ENCODE peak calls at places on chromosomes 16 and 17, in nine cellular contexts. Z is tibial artery; L is Peyer's patch; T is CD8-positive, alpha-beta T cell; B is brain microvascular endothelial cell; I is prostate gland; S is A549; W is body of pancreas; X is left ventricle myocardium inferior. F is an unnamed sample.
A peak's percentile ranks its signal among the peaks of the same experiment; 100 is the strongest.

GRCh38 chr16:17238285-17239028 is 232.3 kb downstream of the XYLT1 start:
- DNase-seq in Z (no peak), L (no peak), T (no peak), B (no peak), I (no peak), S (no peak), W (no peak), X (no peak), F (no peak)

GRCh38 chr17:13941781-13942180 is 127.5 kb upstream of the COX10 start:
- DNase-seq in Z (no peak), L (no peak), T (no peak), B (no peak), I (no peak), S (no peak), W (no peak), X (no peak), F (no peak)

GRCh38 chr16:28951410-28951943 is 740 bp downstream of the NFATC2IP start:
- DNase-seq in Z (peak; percentile 70), L (peak; percentile 82), T (no peak), B (no peak), I (no peak), S (no peak), W (no peak), X (no peak), F (no peak)

GRCh38 chr16:70523621-70524405 is at the start of gene SF3B3:
- DNase-seq in Z (peak; percentile 80), L (peak; percentile 80), T (peak; percentile 67), B (peak; percentile 52), I (peak; percentile 63), S (peak; percentile 79), W (peak; percentile 64), X (no peak), F (peak; percentile 75)

GRCh38 chr16:28110479-28110878 is 47.0 kb upstream of the GSG1L start:
- DNase-seq in Z (no peak), L (no peak), T (no peak), B (no peak), I (no peak), S (no peak), W (no peak), X (no peak), F (no peak)

GRCh38 chr16:13298676-13299075 is 397.3 kb downstream of the SHISA9 start:
- DNase-seq in Z (no peak), L (no peak), T (no peak), B (no peak), I (no peak), S (no peak), W (no peak), X (no peak), F (no peak)

GRCh38 chr17:4733073-4733531 is 1.9 kb downstream of the MED11 start:
- DNase-seq in Z (no peak), L (peak; percentile 49), T (no peak), B (no peak), I (no peak), S (no peak), W (no peak), X (no peak), F (no peak)

GRCh38 chr16:4123617-4124300 is 7.5 kb upstream of the ADCY9 start:
- DNase-seq in Z (no peak), L (no peak), T (no peak), B (peak; percentile 61), I (no peak), S (no peak), W (no peak), X (no peak), F (no peak)

GRCh38 chr16:56422896-56423441 is 2.4 kb downstream of the AMFR start:
- DNase-seq in Z (no peak), L (no peak), T (no peak), B (no peak), I (no peak), S (no peak), W (no peak), X (no peak), F (no peak)

GRCh38 chr16:27977966-27978365 is 85.5 kb downstream of the GSG1L start:
- DNase-seq in Z (no peak), L (no peak), T (no peak), B (no peak), I (no peak), S (no peak), W (no peak), X (peak; percentile 34), F (no peak)

GRCh38 chr16:88368994-88369393 is 13.8 kb upstream of the ZNF469 start:
- DNase-seq in Z (no peak), L (no peak), T (no peak), B (no peak), I (no peak), S (no peak), W (no peak), X (no peak), F (no peak)

GRCh38 chr16:67211674-67212073 is 12.7 kb downstream of the ELMO3 start:
- DNase-seq in Z (no peak), L (no peak), T (no peak), B (no peak), I (no peak), S (no peak), W (no peak), X (no peak), F (no peak)
- H3K27ac ChIP-seq in Z (no peak overlapping the region), L (no peak overlapping the region), T (no peak overlapping the region), B (no peak overlapping the region), I (no peak overlapping the region), S (no peak overlapping the region), W (no peak overlapping the region), X (no peak overlapping the region), F (no peak overlapping the region)

DNA sequence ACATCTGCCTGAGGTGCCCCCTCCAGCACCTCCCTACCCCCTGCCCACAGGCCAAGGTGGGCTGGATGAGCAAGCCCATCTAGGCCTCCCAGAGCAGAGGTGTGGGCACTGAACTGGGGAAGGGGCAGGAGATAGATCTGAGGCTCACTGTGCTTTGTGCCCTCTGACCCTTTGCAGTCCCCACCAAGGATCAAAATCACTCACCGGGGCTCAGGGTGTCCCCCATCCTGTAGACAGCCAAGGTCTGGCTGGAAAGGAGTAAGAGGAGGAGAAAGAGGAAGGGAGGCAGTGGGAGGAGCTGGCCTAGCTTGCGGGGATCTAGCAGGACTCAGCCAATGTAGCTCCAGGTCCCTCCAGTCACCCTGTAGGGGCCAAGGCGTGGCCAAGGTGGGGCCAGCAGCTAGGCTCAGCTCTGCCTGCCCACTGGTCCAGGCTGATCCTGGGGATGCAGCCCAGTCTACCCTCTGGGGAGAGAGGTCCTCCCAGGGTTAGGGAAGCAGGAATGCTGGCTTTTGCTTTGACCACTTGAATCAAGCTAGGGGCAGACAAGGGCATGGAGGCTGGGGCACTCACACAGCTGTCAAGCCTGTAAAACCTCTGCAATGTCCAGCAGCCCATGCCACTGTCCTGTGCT is 1.8 kb downstream of the SLC12A4 start:
- DNase-seq in Z (peak; percentile 87), L (no peak), T (no peak), B (no peak), I (no peak), S (peak; percentile 44), W (no peak), X (no peak), F (no peak)
- H3K4me3 ChIP-seq in Z (peak overlapping the region; percentile 93), L (peak overlapping the region; percentile 90), T (peak overlapping the region; percentile 97), B (peak overlapping the region; percentile 84), I (peak overlapping the region; percentile 67), S (peak overlapping the region; percentile 95), W (no peak overlapping the region), X (peak overlapping the region; percentile 96), F (peak overlapping the region; percentile 77)

DNA sequence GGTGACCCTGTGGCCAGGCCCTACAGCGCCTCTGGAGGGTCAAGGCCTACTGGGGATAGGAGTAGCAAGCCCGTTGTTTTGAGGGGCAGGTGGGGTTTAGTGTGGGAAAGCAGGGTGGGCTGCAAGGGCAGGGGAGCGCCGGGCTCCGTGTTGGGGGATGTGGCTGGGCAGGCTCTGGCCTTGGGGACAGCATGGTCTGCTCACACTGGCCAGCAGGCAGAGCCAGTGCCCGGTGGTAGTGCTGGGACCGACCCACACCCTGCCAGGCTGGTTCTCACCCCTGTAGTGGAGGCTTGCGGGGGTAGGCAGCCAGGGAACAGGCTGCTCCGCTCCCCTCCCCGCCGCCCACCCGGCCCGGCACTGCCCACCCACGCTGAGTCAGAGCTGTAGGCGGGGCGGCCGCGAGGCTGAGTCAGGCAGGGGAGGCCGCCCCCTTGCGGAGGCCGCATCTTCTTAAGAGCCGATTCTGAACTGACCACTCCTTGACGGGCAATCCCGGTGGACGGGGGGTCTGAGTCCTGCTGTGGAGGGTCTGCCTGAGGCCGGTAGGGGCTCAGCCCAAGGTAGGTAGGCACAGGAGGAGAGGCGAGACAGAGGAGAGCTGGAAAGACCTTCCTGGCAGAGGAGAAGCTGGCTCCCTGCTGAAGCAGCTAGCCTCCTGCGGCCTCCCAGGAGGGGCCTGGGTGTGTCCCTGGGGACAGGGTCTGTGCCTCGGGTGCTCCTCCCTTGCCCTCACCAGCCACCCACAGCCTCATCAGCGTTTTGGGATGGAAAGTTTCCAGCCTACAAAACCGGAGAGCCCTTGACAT is 62.4 kb downstream of the BAIAP2 start:
- DNase-seq in Z (peak; percentile 88), L (peak; percentile 76), T (peak; percentile 32), B (peak; percentile 80), I (peak; percentile 73), S (peak; percentile 82), W (peak; percentile 70), X (peak; percentile 76), F (peak; percentile 73)
- TF ChIP-seq CTCF in Z (peak; percentile 69), L (peak; percentile 46), T (peak; percentile 45), B (peak; percentile 78), I (peak; percentile 87), S (peak; percentile 90), W (peak; percentile 49), X (peak; percentile 75), F (peak; percentile 66)

GRCh38 chr17:57852955-57853328 is 3.1 kb upstream of the MRPS23 start:
- DNase-seq in Z (no peak), L (no peak), T (no peak), B (no peak), I (no peak), S (no peak), W (no peak), X (no peak), F (no peak)

GRCh38 chr17:57852041-57852954 is 2.5 kb upstream of the MRPS23 start:
- DNase-seq in Z (no peak), L (no peak), T (no peak), B (no peak), I (no peak), S (no peak), W (no peak), X (no peak), F (no peak)

GRCh38 chr17:57856792-57857620 is 7.2 kb upstream of the MRPS23 start:
- DNase-seq in Z (no peak), L (no peak), T (no peak), B (no peak), I (no peak), S (no peak), W (no peak), X (no peak), F (no peak)

GRCh38 chr17:57853695-57854094 is 3.9 kb upstream of the MRPS23 start:
- DNase-seq in Z (peak; percentile 96), L (peak; percentile 60), T (no peak), B (no peak), I (peak; percentile 75), S (no peak), W (peak; percentile 94), X (peak; percentile 59), F (no peak)

DNA sequence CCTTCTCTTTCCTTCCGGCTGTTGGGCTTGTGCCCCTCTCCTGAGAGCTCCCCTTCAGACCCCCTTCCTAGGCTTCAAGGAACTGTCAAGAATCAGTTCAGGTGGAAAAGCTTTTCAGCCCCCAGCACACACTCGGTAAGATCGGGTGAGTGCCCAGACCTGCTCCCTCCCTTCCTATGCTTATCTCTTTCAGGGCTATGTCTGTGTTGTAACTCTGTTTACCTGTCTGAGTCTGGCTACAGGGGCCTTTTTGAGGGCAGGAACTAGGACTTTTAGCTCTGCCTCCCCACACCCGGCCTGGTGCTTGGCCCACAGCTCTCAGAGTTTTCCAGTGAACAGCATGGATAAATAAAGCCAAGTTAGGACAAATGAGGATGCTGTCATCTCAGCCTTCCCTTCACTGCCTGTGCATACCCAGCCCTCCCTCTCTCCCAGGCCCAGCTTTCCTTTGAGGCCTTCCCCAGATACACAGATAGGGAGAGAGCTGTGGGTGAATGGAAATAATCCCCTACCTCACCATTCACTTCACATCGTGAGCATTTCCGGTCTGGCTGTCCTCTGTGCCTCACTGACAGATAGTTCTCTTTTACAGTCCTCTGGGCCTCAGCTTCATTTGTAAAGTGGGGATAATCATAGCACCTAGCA is 5.7 kb upstream of the MRPS23 start:
- DNase-seq in Z (peak; percentile 73), L (no peak), T (no peak), B (no peak), I (no peak), S (no peak), W (peak; percentile 58), X (no peak), F (no peak)
- H3K27ac ChIP-seq in Z (peak overlapping the region; percentile 85), L (no peak overlapping the region), T (no peak overlapping the region), B (no peak overlapping the region), I (peak overlapping the region; percentile 26), S (peak overlapping the region; percentile 92), W (no peak overlapping the region), X (peak overlapping the region; percentile 97), F (no peak overlapping the region)